ENCODE peak calls at places on chromosome 1, in seven cellular contexts. R, A, J, W, U, M and O are unnamed samples.

GRCh38 chr1:8943516-8943896 is 2.2 kb upstream of the CA6 start:
- DNase-seq in R (no peak), A (no peak), J (no peak), W (no peak), U (no peak), M (no peak), O (no peak)

GRCh38 chr1:109083495-109083894 is 7.1 kb upstream of the TMEM167B start:
- DNase-seq in R (no peak), A (no peak), J (no peak), W (no peak), U (no peak), M (no peak), O (no peak)

GRCh38 chr1:212269306-212269705 is 15.9 kb upstream of the PPP2R5A start:
- DNase-seq in R (no peak), A (no peak), J (no peak), W (no peak), U (no peak), M (no peak), O (no peak)

GRCh38 chr1:181981821-181982220 is 79.7 kb downstream of the ZNF648 start:
- DNase-seq in R (no peak), A (no peak), J (no peak), W (no peak), U (no peak), M (no peak), O (no peak)

GRCh38 chr1:228008391-228009115 is 1.8 kb downstream of the WNT3A start:
- DNase-seq in R (no peak), A (peak; percentile 23), J (no peak), W (no peak), U (no peak), M (no peak), O (no peak)

GRCh38 chr1:100034465-100034864 is 64.7 kb downstream of the SLC35A3 start:
- DNase-seq in R (no peak), A (peak; percentile 68), J (no peak), W (no peak), U (no peak), M (peak; percentile 41), O (peak; percentile 17)

GRCh38 chr1:51314974-51315373 is 15.4 kb downstream of the TTC39A start:
- DNase-seq in R (no peak), A (no peak), J (no peak), W (no peak), U (no peak), M (no peak), O (no peak)

GRCh38 chr1:116754203-116754977 is at the start of gene CD2:
- DNase-seq in R (no peak), A (no peak), J (no peak), W (no peak), U (no peak), M (no peak), O (no peak)

GRCh38 chr1:76281306-76281705 is 206.8 kb downstream of the ST6GALNAC3 start:
- DNase-seq in R (no peak), A (peak; percentile 40), J (no peak), W (no peak), U (no peak), M (no peak), O (no peak)

GRCh38 chr1:59718064-59718988 is 96.4 kb upstream of the HOOK1 start:
- DNase-seq in R (no peak), A (no peak), J (no peak), W (peak; percentile 42), U (no peak), M (peak; percentile 28), O (no peak)

GRCh38 chr1:3188150-3188971 is 119.4 kb downstream of the PRDM16 start:
- DNase-seq in R (no peak), A (no peak), J (no peak), W (no peak), U (no peak), M (no peak), O (no peak)

GRCh38 chr1:19644422-19644760 is 280 bp downstream of the NBL1 start:
- DNase-seq in R (no peak), A (peak; percentile 82), J (no peak), W (no peak), U (no peak), M (no peak), O (no peak)

GRCh38 chr1:19646366-19646765 is 2.3 kb downstream of the NBL1 start:
- DNase-seq in R (no peak), A (no peak), J (no peak), W (no peak), U (no peak), M (no peak), O (no peak)

GRCh38 chr1:19645544-19646252 is 1.6 kb downstream of the NBL1 start:
- DNase-seq in R (no peak), A (peak; percentile 83), J (no peak), W (no peak), U (no peak), M (no peak), O (no peak)

GRCh38 chr1:19643602-19644419 is at the start of gene NBL1:
- DNase-seq in R (no peak), A (peak; percentile 93), J (peak; percentile 93), W (no peak), U (no peak), M (no peak), O (peak; percentile 69)

GRCh38 chr1:19644761-19645543 is 841 bp downstream of the NBL1 start:
- DNase-seq in R (no peak), A (peak; percentile 77), J (no peak), W (no peak), U (no peak), M (no peak), O (no peak)
- TF ChIP-seq JUND in R (no peak), A (no peak), J (no peak), W (no peak), U (no peak), M (no peak), O (no peak)

GRCh38 chr1:239067480-239067879 is 318.9 kb upstream of the CHRM3 start:
- DNase-seq in R (no peak), A (no peak), J (no peak), W (no peak), U (no peak), M (no peak), O (no peak)
- TF ChIP-seq JUND in R (no peak), A (no peak), J (no peak), W (no peak), U (no peak), M (no peak), O (no peak)

DNA sequence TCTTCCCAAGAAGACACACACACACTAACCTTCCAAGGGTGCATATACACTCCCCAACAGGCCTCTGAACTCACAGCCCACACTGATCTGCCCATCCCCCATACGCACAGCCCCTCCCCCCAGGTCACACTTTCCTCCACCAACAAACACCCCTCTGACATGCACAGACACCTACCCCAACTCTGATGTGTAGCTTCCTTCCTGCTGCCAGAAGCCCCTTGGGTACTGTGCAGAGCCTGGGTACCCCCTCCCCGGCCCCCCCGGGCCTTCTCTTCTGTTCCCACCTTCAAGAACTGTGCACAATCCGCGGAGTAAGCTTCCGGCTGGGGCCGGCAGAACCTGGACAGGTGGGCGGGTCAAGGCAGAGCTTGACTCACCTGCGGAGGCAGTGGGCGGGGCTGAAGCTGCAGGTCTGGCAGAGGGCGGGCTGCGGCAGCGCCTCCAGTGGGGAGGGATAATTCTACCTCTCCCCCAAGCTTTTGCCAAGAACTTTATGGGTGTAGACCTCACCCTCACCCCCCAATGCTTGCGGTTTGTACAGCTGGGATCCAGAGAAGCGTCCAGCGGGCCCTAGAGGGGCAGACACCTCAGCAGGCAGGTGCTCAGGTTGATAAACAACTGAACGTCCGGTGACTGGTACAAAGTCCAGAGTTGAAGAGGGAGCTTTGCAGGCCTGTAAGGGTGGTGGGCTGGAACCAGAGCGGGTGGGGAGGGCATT is at the start of gene C1orf210:
- DNase-seq in R (peak; percentile 71), A (no peak), J (peak; percentile 86), W (peak; percentile 81), U (no peak), M (peak; percentile 62), O (peak; percentile 83)
- TF ChIP-seq JUND in R (peak; percentile 36), A (no peak), J (no peak), W (no peak), U (no peak), M (no peak), O (no peak)

GRCh38 chr1:22208265-22208972 is 65.5 kb upstream of the WNT4 start:
- DNase-seq in R (no peak), A (peak; percentile 59), J (peak; percentile 67), W (no peak), U (no peak), M (no peak), O (no peak)
- TF ChIP-seq JUND in R (no peak), A (no peak), J (no peak), W (no peak), U (no peak), M (no peak), O (no peak)

GRCh38 chr1:26035959-26036755 is 9.8 kb downstream of the SLC30A2 start:
- DNase-seq in R (no peak), A (peak; percentile 95), J (peak; percentile 91), W (peak; percentile 26), U (peak; percentile 13), M (peak; percentile 47), O (peak; percentile 72)
- TF ChIP-seq JUND in R (no peak), A (no peak), J (no peak), W (no peak), U (no peak), M (peak; percentile 47), O (no peak)

DNA sequence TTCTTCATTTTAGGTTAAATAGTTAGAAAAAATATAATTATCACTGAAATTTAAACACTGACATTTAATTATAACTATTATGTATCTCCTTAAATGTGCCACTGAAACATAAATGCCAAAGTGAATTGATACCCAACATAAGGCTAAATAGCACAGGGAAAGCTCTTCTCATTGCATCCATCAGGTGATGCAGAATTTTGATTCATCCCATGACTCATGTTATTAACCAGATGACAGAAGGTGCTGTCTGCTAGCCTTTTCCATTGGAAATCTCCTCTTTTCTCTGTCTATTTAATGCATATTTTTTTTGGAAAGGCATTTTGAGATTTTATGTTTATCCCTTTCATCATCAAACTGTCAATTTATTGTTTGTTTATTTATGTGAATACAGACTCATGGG is 136.8 kb downstream of the KCNK2 start:
- DNase-seq in R (no peak), A (no peak), J (no peak), W (no peak), U (no peak), M (no peak), O (no peak)
- TF ChIP-seq JUND in R (no peak), A (no peak), J (no peak), W (no peak), U (no peak), M (no peak), O (no peak)